ENCODE peak calls at places on chromosomes 7 and 10, in seven cellular contexts. S is esophagus muscularis mucosa, O is SK-N-SH, P is stomach, B is GM23338, T is spleen, I is suprapubic skin. X is an unnamed sample.

GRCh38 chr10:105973252-105973877 is 1191.1 kb downstream of the SORCS1 start:
- DNase-seq in S (no peak), O (peak; percentile 9), P (no peak), B (peak; percentile 34), T (no peak), I (no peak), X (no peak)

GRCh38 chr10:49521062-49521461 is 17.9 kb downstream of the ERCC6 start:
- DNase-seq in S (no peak), O (no peak), P (no peak), B (no peak), T (no peak), I (no peak), X (no peak)

GRCh38 chr7:154698726-154699291 is 304.1 kb downstream of the PAXIP1 start:
- DNase-seq in S (no peak), O (peak; percentile 45), P (no peak), B (no peak), T (no peak), I (no peak), X (no peak)

GRCh38 chr10:35640951-35641429 is 1.1 kb downstream of the FZD8 start:
- DNase-seq in S (no peak), O (peak; percentile 84), P (peak; percentile 70), B (peak; percentile 83), T (peak; percentile 85), I (peak; percentile 74), X (peak; percentile 72)

GRCh38 chr7:28296571-28297483 is 115.5 kb upstream of the CREB5 start:
- DNase-seq in S (no peak), O (no peak), P (no peak), B (peak; percentile 88), T (no peak), I (no peak), X (no peak)

GRCh38 chr7:45718464-45719330 is 144.5 kb downstream of the ADCY1 start:
- DNase-seq in S (peak; percentile 75), O (no peak), P (no peak), B (no peak), T (no peak), I (no peak), X (no peak)

GRCh38 chr7:11552676-11553075 is 279.3 kb downstream of the THSD7A start:
- DNase-seq in S (no peak), O (no peak), P (no peak), B (no peak), T (no peak), I (no peak), X (no peak)

GRCh38 chr10:23412223-23412622 is 26.7 kb upstream of the OTUD1 start:
- DNase-seq in S (no peak), O (no peak), P (no peak), B (no peak), T (no peak), I (no peak), X (no peak)

GRCh38 chr10:621500-621899 is 68.0 kb downstream of the DIP2C start:
- DNase-seq in S (no peak), O (no peak), P (no peak), B (no peak), T (peak; percentile 63), I (no peak), X (no peak)

GRCh38 chr7:68020102-68020501 is 1023.5 kb downstream of the TYW1 start:
- DNase-seq in S (no peak), O (no peak), P (no peak), B (no peak), T (no peak), I (no peak), X (no peak)

GRCh38 chr10:317219-317868 is 182.1 kb downstream of the ZMYND11 start:
- DNase-seq in S (no peak), O (no peak), P (no peak), B (no peak), T (peak; percentile 89), I (no peak), X (no peak)

GRCh38 chr7:135263321-135263970 is 29.8 kb downstream of the STRA8 start:
- DNase-seq in S (no peak), O (no peak), P (no peak), B (no peak), T (no peak), I (no peak), X (no peak)

GRCh38 chr7:18125536-18125935 is 97.9 kb upstream of the PRPS1L1 start:
- DNase-seq in S (no peak), O (no peak), P (no peak), B (no peak), T (no peak), I (no peak), X (no peak)

GRCh38 chr10:69367469-69367868 is 49.2 kb downstream of the TACR2 start:
- DNase-seq in S (no peak), O (no peak), P (no peak), B (peak; percentile 42), T (no peak), I (no peak), X (no peak)

GRCh38 chr10:48470115-48470892 is 134.6 kb downstream of the ARHGAP22 start:
- DNase-seq in S (no peak), O (peak; percentile 59), P (peak; percentile 18), B (peak; percentile 30), T (no peak), I (peak; percentile 26), X (no peak)

GRCh38 chr7:123571684-123572083 is 14.1 kb upstream of the NDUFA5 start:
- DNase-seq in S (no peak), O (no peak), P (no peak), B (no peak), T (no peak), I (no peak), X (no peak)

DNA sequence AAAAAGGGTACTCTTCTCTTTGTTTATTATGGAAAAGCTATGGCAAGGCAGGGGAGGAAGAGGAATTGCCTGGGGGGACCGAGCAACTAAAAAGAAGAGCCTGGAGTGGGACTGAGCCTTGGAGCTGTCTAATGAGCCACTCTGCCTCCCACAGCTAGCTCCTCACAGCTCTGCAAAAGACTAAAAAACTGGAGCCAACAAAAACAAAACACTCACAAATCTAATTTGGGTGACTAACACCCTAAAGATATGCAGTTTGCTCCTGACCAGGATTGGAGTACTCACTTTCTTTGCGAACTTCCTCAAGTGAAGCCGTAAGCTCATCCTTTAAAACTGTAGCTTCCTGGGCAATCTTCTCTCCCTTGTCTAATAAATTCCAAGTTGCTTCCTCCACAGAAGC is 89.4 kb downstream of the CTNNA3 start:
- DNase-seq in S (no peak), O (no peak), P (no peak), B (peak; percentile 5), T (no peak), I (no peak), X (no peak)
- TF ChIP-seq POLR2AphosphoS5 in S (no peak), O (no peak), P (no peak), B (no peak), T (no peak), I (no peak), X (no peak)

GRCh38 chr7:7766671-7767070 is 48.3 kb upstream of the RPA3 start:
- DNase-seq in S (no peak), O (no peak), P (no peak), B (no peak), T (no peak), I (no peak), X (no peak)

GRCh38 chr7:7761340-7761973 is 43.0 kb upstream of the RPA3 start:
- DNase-seq in S (no peak), O (no peak), P (no peak), B (no peak), T (no peak), I (no peak), X (no peak)

GRCh38 chr7:7765422-7765821 is 47.0 kb upstream of the RPA3 start:
- DNase-seq in S (no peak), O (no peak), P (no peak), B (no peak), T (no peak), I (no peak), X (no peak)

GRCh38 chr7:7764515-7765138 is 46.2 kb upstream of the RPA3 start:
- DNase-seq in S (no peak), O (no peak), P (no peak), B (no peak), T (no peak), I (no peak), X (no peak)

DNA sequence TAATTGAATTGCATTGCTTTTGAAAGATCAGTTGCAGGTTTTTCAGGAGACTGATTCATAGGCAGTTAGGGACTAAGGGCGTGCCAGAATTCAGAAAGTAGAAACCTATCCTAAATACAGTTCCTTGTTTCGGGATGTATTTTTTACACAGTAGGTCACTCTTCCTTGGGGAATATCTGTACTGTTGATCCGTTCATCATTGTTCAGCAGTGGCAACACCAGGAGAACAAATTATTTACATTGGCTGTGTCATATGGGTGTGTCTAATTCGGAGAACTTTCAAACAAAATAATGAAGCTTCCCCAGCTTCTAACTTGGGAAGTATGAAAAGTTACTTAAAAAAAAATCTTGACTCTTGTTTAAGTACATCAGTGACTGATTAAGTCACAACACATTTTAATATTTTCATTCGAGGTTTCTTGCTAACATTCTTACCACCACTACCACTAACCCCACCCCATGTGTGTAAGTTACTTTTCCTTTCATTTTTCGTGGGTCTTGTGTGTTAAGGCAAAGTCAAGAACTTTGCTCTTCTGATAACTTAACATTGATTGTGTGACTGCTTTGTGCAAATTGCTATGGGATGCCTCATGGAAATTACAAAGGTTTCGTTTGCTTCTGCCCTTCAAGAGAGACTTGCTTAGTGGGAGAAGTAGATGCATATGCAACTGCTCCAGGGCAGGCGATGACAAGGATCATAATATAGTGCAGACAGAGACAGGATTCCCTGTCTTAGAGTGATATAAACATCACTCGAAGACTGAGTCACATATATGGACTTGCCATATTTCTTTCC is 43.8 kb upstream of the RPA3 start:
- DNase-seq in S (no peak), O (no peak), P (no peak), B (no peak), T (no peak), I (no peak), X (no peak)
- H3K4me3 ChIP-seq in S (peak overlapping the region; percentile 41), O (peak overlapping the region; percentile 49), P (peak overlapping the region; percentile 42), B (no peak overlapping the region), T (peak overlapping the region; percentile 43), I (peak overlapping the region; percentile 50), X (peak overlapping the region; percentile 46)

GRCh38 chr7:1124816-1125602 is 35.0 kb downstream of the ZFAND2A start:
- DNase-seq in S (no peak), O (no peak), P (peak; percentile 72), B (no peak), T (peak; percentile 67), I (no peak), X (peak; percentile 70)
- H3K4me1 ChIP-seq in S (peaks cover 28% of the 10 kb centered on the region), O (peaks cover 8% of the 10 kb centered on the region), P (peaks cover 35% of the 10 kb centered on the region), B (peaks cover 4% of the 10 kb centered on the region), T (no peaks in the 10 kb centered on the region), I (peaks cover 17% of the 10 kb centered on the region), X (peaks cover 4% of the 10 kb centered on the region)

DNA sequence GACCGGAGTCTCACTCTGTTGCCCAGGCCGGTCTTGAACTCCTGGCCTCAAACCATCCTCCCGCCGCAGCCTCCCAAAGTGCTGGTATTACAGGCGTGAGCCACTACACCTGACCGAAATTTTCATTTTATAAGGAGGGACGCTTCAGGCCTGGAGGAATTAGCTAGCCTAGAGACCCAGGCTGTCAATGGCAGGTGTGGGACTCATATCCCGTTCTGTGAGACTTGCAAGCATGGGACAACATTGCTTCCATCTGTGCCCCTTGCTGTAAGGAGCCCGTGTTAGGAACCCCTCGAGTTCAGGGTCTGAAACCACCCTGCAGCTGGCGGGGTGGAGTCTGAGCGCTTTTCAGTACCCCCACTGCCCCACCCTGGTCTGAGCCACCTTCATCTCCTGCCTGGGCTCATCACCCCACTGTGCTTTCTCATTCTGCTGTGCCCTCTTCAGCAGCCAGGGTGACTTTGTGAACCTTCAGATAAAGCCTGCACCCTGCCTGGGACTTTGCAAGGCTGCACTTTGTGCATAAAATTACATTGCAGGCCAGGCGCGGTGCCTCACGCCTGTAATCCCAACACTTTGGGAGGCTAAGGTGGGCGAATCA is 1.3 kb upstream of the DAGLB start:
- DNase-seq in S (no peak), O (no peak), P (no peak), B (peak; percentile 14), T (peak; percentile 74), I (no peak), X (no peak)
- TF ChIP-seq POLR2AphosphoS5 in S (no peak), O (no peak), P (no peak), B (no peak), T (no peak), I (no peak), X (no peak)

GRCh38 chr10:91614254-91614624 is 18.6 kb downstream of the PPP1R3C start:
- DNase-seq in S (no peak), O (no peak), P (no peak), B (no peak), T (no peak), I (no peak), X (no peak)
- H3K4me3 ChIP-seq in S (no peak overlapping the region), O (peak overlapping the region; percentile 43), P (no peak overlapping the region), B (no peak overlapping the region), T (no peak overlapping the region), I (no peak overlapping the region), X (no peak overlapping the region)

X was measured in upper lobe of left lung.